ENCODE peak calls at places on chromosomes 16 and 17, in ten cellular contexts. C is CD8-positive, alpha-beta T cell; O is activated B cell treated with CpG ODN at 0.5 μM for 24 hours; S is activated CD8-positive, alpha-beta T cell treated with anti-CD3 and anti-CD28 coated beads for 36 hours; W is T-cell; N is heart left ventricle; X is GM23338; E is DND-41; U is activated naive CD8-positive, alpha-beta T cell treated with anti-CD3 and anti-CD28 coated beads, Interleukin-2, amount 50 U/mL, for 24 hours; A is lower lobe of right lung. P is an unnamed sample.

GRCh38 chr17:4587803-4588202 is 3.5 kb downstream of the SMTNL2 start:
- ATAC-seq in A (no peak), N (peak), O (no peak), C (no peak), E (no peak), W (no peak), U (no peak), X (no peak), S (no peak), P (no peak)

GRCh38 chr16:81094771-81095251 is 1.4 kb downstream of the GCSH start:
- ATAC-seq in W (no peak), U (no peak), A (no peak), O (no peak), N (no peak), E (no peak), S (no peak), X (no peak), C (no peak), P (no peak)

GRCh38 chr17:66337866-66338472 is 35.6 kb downstream of the PRKCA start:
- ATAC-seq in U (no peak), E (no peak), O (no peak), W (no peak), N (peak), A (no peak), S (no peak), C (no peak), X (no peak), P (no peak)

GRCh38 chr16:26532456-26532855 is 534.3 kb upstream of the C16orf82 start:
- ATAC-seq in A (no peak), S (no peak), U (no peak), C (no peak), W (no peak), E (no peak), X (no peak), N (no peak), O (no peak), P (no peak)

GRCh38 chr17:29124931-29125270 is 55.3 kb downstream of the MYO18A start:
- ATAC-seq in N (peak), C (no peak), O (no peak), E (no peak), S (no peak), W (no peak), X (no peak), U (no peak), A (peak), P (no peak)

GRCh38 chr16:89749637-89750036 is 28.3 kb downstream of the ZNF276 start:
- ATAC-seq in S (no peak), U (no peak), O (no peak), N (peak), E (no peak), W (no peak), A (peak), X (no peak), C (no peak), P (no peak)

GRCh38 chr17:78173025-78173715 is 4.8 kb downstream of the SYNGR2 start:
- ATAC-seq in O (peak), S (peak), N (no peak), A (no peak), E (no peak), X (no peak), U (peak), C (peak), W (peak), P (peak)

GRCh38 chr17:8791910-8792270 is 7.3 kb downstream of the MFSD6L start:
- ATAC-seq in N (no peak), O (no peak), U (peak), S (peak), A (no peak), C (no peak), X (no peak), E (no peak), W (no peak), P (no peak)

GRCh38 chr17:79439493-79439892 is 171.4 kb downstream of the RBFOX3 start:
- ATAC-seq in X (no peak), A (peak), C (no peak), W (no peak), S (no peak), U (no peak), E (no peak), O (no peak), N (no peak), P (no peak)

GRCh38 chr16:77234611-77235010 is 35.4 kb downstream of the SYCE1L start:
- ATAC-seq in O (no peak), C (no peak), W (no peak), A (no peak), U (no peak), N (no peak), S (no peak), E (no peak), X (peak), P (no peak)

GRCh38 chr17:33277436-33278100 is 15.5 kb downstream of the ASIC2 start:
- ATAC-seq in E (no peak), X (no peak), U (no peak), N (no peak), A (no peak), O (no peak), S (no peak), W (no peak), C (no peak), P (no peak)

GRCh38 chr16:60091076-60091475 is 1357.0 kb upstream of the GOT2 start:
- ATAC-seq in X (no peak), O (no peak), W (no peak), A (no peak), E (no peak), N (no peak), S (no peak), U (no peak), C (no peak), P (no peak)

GRCh38 chr17:40936437-40936971 is 942 bp downstream of the KRT23 start:
- ATAC-seq in N (no peak), S (no peak), E (no peak), A (peak), X (no peak), C (no peak), W (no peak), O (no peak), U (no peak), P (no peak)

GRCh38 chr17:80696456-80696855 is 151.8 kb downstream of the RPTOR start:
- ATAC-seq in W (no peak), C (no peak), X (no peak), U (no peak), N (no peak), E (no peak), A (no peak), O (no peak), S (no peak), P (no peak)

GRCh38 chr16:56847173-56847948 is 17.6 kb upstream of the SLC12A3 start:
- ATAC-seq in E (peak), N (peak), W (peak), U (peak), C (peak), O (peak), X (no peak), A (no peak), S (peak), P (peak)